ENCODE peak calls at places on chromosomes 6 and 20, in eight cellular contexts. T is small intestine, D is brain microvascular endothelial cell, X is adipocyte, W is cardiac muscle cell, G is breast epithelium, Y is neural progenitor cell, E is testis. A is an unnamed sample.
A peak's percentile ranks its signal among the peaks of the same experiment; 100 is the strongest.

GRCh38 chr20:11718474-11719094 is 199.1 kb upstream of the BTBD3 start:
- DNase-seq in G (no peak), T (no peak), W (no peak), D (no peak), X (no peak), Y (no peak), E (no peak), A (no peak)

GRCh38 chr20:24206995-24207394 is 218.4 kb upstream of the GGTLC1 start:
- DNase-seq in W (no peak), X (no peak), Y (no peak), E (no peak), D (no peak), T (no peak), G (no peak), A (no peak)

GRCh38 chr6:52922161-52922560 is 12.7 kb upstream of the GSTA3 start:
- DNase-seq in D (no peak), Y (no peak), W (no peak), X (no peak), T (no peak), G (no peak), E (no peak), A (no peak)

GRCh38 chr6:91633374-91634184 is 1046.7 kb upstream of the MAP3K7 start:
- DNase-seq in T (peak; percentile 5), D (no peak), Y (peak; percentile 18), E (peak; percentile 20), W (no peak), G (no peak), X (peak; percentile 1), A (no peak)

GRCh38 chr6:157020398-157021266 is 243.5 kb downstream of the ARID1B start:
- DNase-seq in T (no peak), Y (peak; percentile 84), W (peak; percentile 63), D (peak; percentile 47), G (peak; percentile 70), X (peak; percentile 81), E (peak; percentile 71), A (peak; percentile 62)

GRCh38 chr20:52105045-52105572 is 86.5 kb downstream of the ZFP64 start:
- DNase-seq in X (peak; percentile 64), E (peak; percentile 25), G (no peak), D (peak; percentile 40), W (peak; percentile 63), Y (peak; percentile 82), T (no peak), A (peak; percentile 39)

GRCh38 chr6:6712979-6713514 is 124.5 kb downstream of the LY86 start:
- DNase-seq in X (no peak), G (no peak), T (no peak), Y (no peak), D (no peak), E (no peak), W (peak; percentile 23), A (no peak)

GRCh38 chr6:57265755-57266221 is 43.7 kb upstream of the RAB23 start:
- DNase-seq in W (no peak), T (no peak), E (no peak), X (peak; percentile 63), D (peak; percentile 41), G (no peak), Y (no peak), A (no peak)

GRCh38 chr20:37990571-37991151 is 42.6 kb downstream of the TTI1 start:
- DNase-seq in X (peak; percentile 9), G (no peak), T (peak; percentile 56), E (peak; percentile 56), W (peak; percentile 68), Y (no peak), D (peak; percentile 84), A (no peak)

DNA sequence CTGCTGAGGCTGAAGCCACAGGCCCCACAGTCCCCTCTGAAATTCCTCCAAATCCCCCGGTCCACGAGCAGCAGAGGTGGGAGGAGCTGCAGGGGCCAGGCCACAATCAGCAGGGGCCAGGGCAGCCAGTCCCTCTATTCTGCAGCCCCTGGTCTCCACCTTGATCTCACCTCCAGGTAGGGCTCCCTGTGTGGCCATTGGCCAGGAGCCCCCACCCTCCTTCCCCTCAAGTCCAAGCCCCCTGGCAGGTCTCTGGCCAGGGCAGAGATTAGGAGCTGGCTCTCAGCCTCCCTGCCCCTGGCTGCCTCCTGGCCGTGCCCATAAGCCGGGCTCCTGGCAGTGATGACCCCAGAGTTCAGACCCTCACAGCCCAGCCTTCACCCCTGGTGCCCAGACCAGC is 34.7 kb downstream of the YTHDF1 start:
- DNase-seq in G (no peak), T (no peak), W (no peak), Y (no peak), E (no peak), D (no peak), X (no peak), A (no peak)
- H3K27me3 ChIP-seq in G (peaks cover 13% of the 10 kb centered on the region), T (peaks cover 30% of the 10 kb centered on the region), W (peaks cover 55% of the 10 kb centered on the region), Y (peaks cover 35% of the 10 kb centered on the region), E (no peaks in the 10 kb centered on the region), D (peaks cover 49% of the 10 kb centered on the region), X (peaks cover 34% of the 10 kb centered on the region), A (peaks cover 31% of the 10 kb centered on the region)

GRCh38 chr6:39896701-39897100 is 37.6 kb downstream of the MOCS1 start:
- DNase-seq in E (no peak), D (no peak), W (no peak), T (no peak), G (no peak), X (no peak), Y (no peak), A (no peak)
- H3K27me3 ChIP-seq in E (no peaks in the 10 kb centered on the region), D (no peaks in the 10 kb centered on the region), W (no peaks in the 10 kb centered on the region), T (no peaks in the 10 kb centered on the region), G (no peaks in the 10 kb centered on the region), X (no peaks in the 10 kb centered on the region), Y (no peaks in the 10 kb centered on the region), A (no peaks in the 10 kb centered on the region)

DNA sequence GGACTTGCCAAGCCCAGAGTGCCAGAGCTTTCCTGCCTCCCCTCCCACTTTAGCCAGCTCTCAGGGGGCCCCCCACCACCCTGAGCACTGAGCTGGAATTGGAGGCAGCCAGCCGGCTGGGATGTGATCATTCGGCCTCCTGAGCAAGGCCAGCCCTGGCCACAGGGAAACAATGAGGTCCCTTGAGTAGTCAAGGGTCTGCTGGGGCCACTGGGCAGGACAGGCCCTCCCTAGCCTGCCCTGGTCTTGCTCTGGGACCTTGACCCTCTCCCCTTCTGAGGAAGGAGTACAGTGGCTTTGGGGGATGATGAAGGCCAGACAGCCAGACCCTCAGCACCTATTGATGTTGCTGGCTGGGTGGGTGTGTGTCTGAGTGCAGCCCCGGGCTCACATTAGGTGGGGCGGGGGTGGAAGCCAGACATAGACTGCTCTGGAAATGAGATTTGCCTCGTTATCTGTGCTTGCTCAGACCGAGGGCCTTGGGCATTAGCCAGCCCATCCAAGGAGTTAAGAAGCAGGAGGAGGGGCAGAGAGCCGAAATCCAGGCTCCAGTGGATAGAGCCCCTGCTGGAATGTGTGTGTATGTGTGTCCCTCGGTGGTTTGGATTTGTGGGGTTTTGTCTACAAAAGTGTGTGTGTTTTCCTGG is 21.3 kb downstream of the CD40 start:
- DNase-seq in G (no peak), Y (peak; percentile 72), T (no peak), W (peak; percentile 27), D (no peak), E (peak; percentile 58), X (no peak), A (no peak)
- H3K27me3 ChIP-seq in G (no peaks in the 10 kb centered on the region), Y (peaks cover 8% of the 10 kb centered on the region), T (no peaks in the 10 kb centered on the region), W (no peaks in the 10 kb centered on the region), D (peaks cover 16% of the 10 kb centered on the region), E (no peaks in the 10 kb centered on the region), X (peaks cover 81% of the 10 kb centered on the region), A (peaks cover 29% of the 10 kb centered on the region)

GRCh38 chr6:27619436-27619835 is 146.5 kb upstream of the ZNF184 start:
- DNase-seq in T (no peak), W (no peak), E (no peak), Y (no peak), G (no peak), D (no peak), X (no peak), A (no peak)
- H3K27me3 ChIP-seq in T (no peaks in the 10 kb centered on the region), W (no peaks in the 10 kb centered on the region), E (no peaks in the 10 kb centered on the region), Y (peaks cover 17% of the 10 kb centered on the region), G (no peaks in the 10 kb centered on the region), D (no peaks in the 10 kb centered on the region), X (peaks cover 16% of the 10 kb centered on the region), A (peaks cover 4% of the 10 kb centered on the region)

GRCh38 chr6:167410510-167410909 is 85.6 kb downstream of the TTLL2 start:
- DNase-seq in E (no peak), W (no peak), X (no peak), Y (no peak), G (no peak), T (no peak), D (no peak), A (no peak)
- H3K27me3 ChIP-seq in E (no peaks in the 10 kb centered on the region), W (no peaks in the 10 kb centered on the region), X (peaks cover 6% of the 10 kb centered on the region), Y (no peaks in the 10 kb centered on the region), G (no peaks in the 10 kb centered on the region), T (no peaks in the 10 kb centered on the region), D (no peaks in the 10 kb centered on the region), A (no peaks in the 10 kb centered on the region)

DNA sequence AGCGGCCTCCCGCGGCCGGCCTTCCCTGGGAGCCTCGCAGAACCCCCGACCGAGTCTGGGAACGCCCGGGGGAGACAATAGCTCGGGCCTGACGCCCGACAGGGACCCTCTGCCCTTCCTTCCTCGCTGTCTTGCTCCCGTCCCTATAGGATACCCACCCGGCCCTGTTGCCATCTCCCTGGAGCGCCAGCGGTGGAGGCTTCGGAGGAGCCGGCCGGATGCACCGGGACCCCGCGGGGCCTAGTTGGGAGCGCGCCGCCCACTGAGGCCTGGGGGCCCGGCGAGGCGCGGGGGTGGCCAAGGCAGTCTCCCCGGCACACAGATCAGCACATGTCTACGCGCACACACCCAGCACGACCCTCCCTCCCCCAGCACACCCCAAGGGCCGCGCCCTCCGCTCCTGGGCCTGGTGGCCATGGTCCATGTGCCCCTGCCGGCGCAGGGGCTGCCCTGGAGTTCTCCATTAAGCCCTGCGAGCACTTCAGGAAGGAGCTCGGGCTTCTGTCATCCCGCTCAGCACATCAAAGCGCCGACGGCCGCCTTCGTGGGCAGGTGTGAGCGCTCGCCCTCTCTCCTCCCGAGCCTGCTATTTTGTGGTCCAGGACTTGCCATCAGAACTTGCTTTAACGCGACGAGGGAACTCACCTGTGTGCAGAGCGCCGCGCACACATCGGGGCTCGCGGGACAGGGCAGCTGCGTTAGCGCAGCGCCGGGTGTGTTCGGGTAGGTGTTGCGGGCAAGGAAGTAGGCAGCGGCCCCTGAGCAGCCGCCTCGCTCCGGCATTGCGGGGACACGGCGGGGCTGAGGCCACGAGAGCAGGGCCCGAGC is 3.7 kb downstream of the FOXF2 start:
- DNase-seq in W (no peak), T (no peak), D (no peak), G (no peak), E (no peak), X (no peak), Y (peak; percentile 44), A (no peak)
- H3K27me3 ChIP-seq in W (peaks cover 100% of the 10 kb centered on the region), T (peaks cover 35% of the 10 kb centered on the region), D (peaks cover 55% of the 10 kb centered on the region), G (no peaks in the 10 kb centered on the region), E (no peaks in the 10 kb centered on the region), X (no peaks in the 10 kb centered on the region), Y (peaks cover 100% of the 10 kb centered on the region), A (no peaks in the 10 kb centered on the region)

A was measured in MG63.